ENCODE peak calls at places on chromosomes 12 and 14, in seven cellular contexts. M is AG04450, W is AG09309, O is HAP-1, V is astrocyte of the spinal cord, T is upper lobe of left lung, B is colonic mucosa. H is an unnamed sample.
A peak's percentile ranks its signal among the peaks of the same experiment; 100 is the strongest.

GRCh38 chr14:69695664-69696527 is 71.0 kb upstream of the SRSF5 start:
- DNase-seq in T (no peak), B (peak; percentile 76), W (no peak), V (peak; percentile 67), O (peak; percentile 55), M (no peak), H (no peak)

GRCh38 chr12:103470664-103471063 is 25.1 kb downstream of the C12orf42 start:
- DNase-seq in W (no peak), O (no peak), V (no peak), M (no peak), T (no peak), B (no peak), H (no peak)

GRCh38 chr14:33362934-33363333 is 424.3 kb downstream of the NPAS3 start:
- DNase-seq in B (no peak), T (no peak), W (no peak), M (no peak), V (no peak), O (no peak), H (no peak)

GRCh38 chr12:122079532-122080081 is 1.1 kb downstream of the MLXIP start:
- DNase-seq in O (no peak), M (no peak), V (peak; percentile 12), W (no peak), T (no peak), B (peak; percentile 42), H (no peak)

GRCh38 chr12:237026-237815 is 23.3 kb upstream of the SLC6A12 start:
- DNase-seq in B (peak; percentile 56), M (no peak), V (no peak), O (no peak), W (no peak), T (no peak), H (no peak)

GRCh38 chr12:46693034-46693433 is 132.8 kb downstream of the SLC38A4 start:
- DNase-seq in O (no peak), T (no peak), M (no peak), W (no peak), B (no peak), V (no peak), H (no peak)

GRCh38 chr12:1919763-1920162 is 1.3 kb upstream of the CACNA2D4 start:
- DNase-seq in M (no peak), T (no peak), B (no peak), W (no peak), O (no peak), V (no peak), H (no peak)

GRCh38 chr12:78880078-78880477 is 15.5 kb downstream of the SYT1 start:
- DNase-seq in M (no peak), B (no peak), T (no peak), V (no peak), W (no peak), O (no peak), H (no peak)

GRCh38 chr14:92631098-92631497 is 117.3 kb downstream of the LGMN start:
- DNase-seq in B (no peak), M (no peak), W (no peak), T (no peak), V (no peak), O (no peak), H (no peak)

GRCh38 chr12:107748472-107748871 is 12.5 kb downstream of the PRDM4 start:
- DNase-seq in W (peak; percentile 37), M (peak; percentile 38), V (peak; percentile 71), B (no peak), O (no peak), T (no peak), H (peak; percentile 48)

GRCh38 chr14:60515244-60515695 is 6.3 kb downstream of the SIX6 start:
- DNase-seq in T (no peak), B (no peak), W (no peak), V (no peak), O (no peak), M (no peak), H (no peak)

GRCh38 chr14:52473557-52473956 is 78.7 kb downstream of the TXNDC16 start:
- DNase-seq in B (no peak), O (peak; percentile 50), V (peak; percentile 62), M (no peak), T (no peak), W (peak; percentile 23), H (no peak)

GRCh38 chr14:67623114-67623513 is 3.4 kb downstream of the ARG2 start:
- DNase-seq in W (no peak), T (no peak), B (no peak), M (no peak), O (no peak), V (no peak), H (no peak)

GRCh38 chr12:113120670-113121370 is 14.7 kb downstream of the RASAL1 start:
- DNase-seq in M (no peak), V (no peak), T (no peak), O (no peak), B (no peak), W (no peak), H (no peak)

GRCh38 chr14:34227834-34228662 is 234.0 kb downstream of the SPTSSA start:
- DNase-seq in O (peak; percentile 71), B (peak; percentile 80), W (no peak), M (peak; percentile 4), T (peak; percentile 29), V (peak; percentile 61), H (no peak)

GRCh38 chr12:39795481-39795880 is 175.9 kb upstream of the ABCD2 start:
- DNase-seq in O (no peak), M (no peak), V (no peak), B (no peak), T (no peak), W (no peak), H (no peak)

GRCh38 chr12:113399490-113399889 is 4.2 kb downstream of the SDS start:
- DNase-seq in V (no peak), B (no peak), W (no peak), T (no peak), O (no peak), M (no peak), H (no peak)

GRCh38 chr14:101219896-101220703 is 316.6 kb upstream of the RTL1 start:
- DNase-seq in O (no peak), V (no peak), M (no peak), W (no peak), T (no peak), B (peak; percentile 16), H (no peak)

GRCh38 chr12:68138480-68138879 is 21.1 kb downstream of the IFNG start:
- DNase-seq in O (no peak), B (no peak), V (no peak), W (no peak), T (no peak), M (no peak), H (no peak)

GRCh38 chr14:41490323-41490722 is 116.4 kb upstream of the LRFN5 start:
- DNase-seq in V (no peak), W (no peak), B (no peak), M (no peak), O (no peak), T (no peak), H (no peak)

GRCh38 chr12:123601602-123602489 is at the start of gene DDX55:
- DNase-seq in O (peak; percentile 64), B (peak; percentile 83), V (peak; percentile 82), M (peak; percentile 47), W (no peak), T (peak; percentile 96), H (no peak)

GRCh38 chr12:122860854-122861585 is 25.8 kb downstream of the HIP1R start:
- DNase-seq in M (no peak), V (no peak), T (no peak), B (no peak), O (no peak), W (no peak), H (no peak)

GRCh38 chr12:111557271-111558106 is 41.6 kb downstream of the ATXN2 start:
- DNase-seq in B (no peak), T (no peak), V (peak; percentile 19), W (no peak), M (no peak), O (peak; percentile 91), H (no peak)

GRCh38 chr12:94280063-94280462 is 131.7 kb downstream of the PLXNC1 start:
- DNase-seq in V (no peak), O (no peak), M (no peak), B (no peak), W (no peak), T (no peak), H (no peak)
- H3K4me3 ChIP-seq in V (no peak overlapping the region), O (no peak overlapping the region), M (no peak overlapping the region), B (no peak overlapping the region), W (no peak overlapping the region), T (no peak overlapping the region), H (no peak overlapping the region)

GRCh38 chr12:4562034-4562657 is at the start of gene DYRK4:
- DNase-seq in T (peak; percentile 89), B (peak; percentile 96), O (no peak), M (peak; percentile 43), V (peak; percentile 87), W (no peak), H (peak; percentile 42)
- H3K4me3 ChIP-seq in T (peak within 1 kb of the TSS; percentile 47), B (peak within 1 kb of the TSS; percentile 26), O (no peak within 1 kb of the TSS), M (peak within 1 kb of the TSS; percentile 56), V (peak within 1 kb of the TSS; percentile 36), W (peak within 1 kb of the TSS; percentile 44), H (peak within 1 kb of the TSS; percentile 47)

GRCh38 chr12:109952160-109952858 is 43.9 kb downstream of the GIT2 start:
- DNase-seq in V (no peak), M (no peak), T (no peak), B (no peak), W (no peak), O (no peak), H (no peak)

GRCh38 chr12:109952873-109953272 is 43.3 kb downstream of the GIT2 start:
- DNase-seq in O (no peak), B (no peak), W (no peak), T (no peak), M (no peak), V (no peak), H (no peak)

GRCh38 chr12:109951136-109951535 is 45.0 kb downstream of the GIT2 start:
- DNase-seq in O (no peak), W (peak; percentile 71), T (no peak), B (no peak), M (peak; percentile 78), V (peak; percentile 89), H (no peak)

GRCh38 chr12:109950625-109951024 is 45.5 kb downstream of the GIT2 start:
- DNase-seq in W (no peak), B (no peak), V (no peak), M (no peak), T (no peak), O (no peak), H (no peak)

DNA sequence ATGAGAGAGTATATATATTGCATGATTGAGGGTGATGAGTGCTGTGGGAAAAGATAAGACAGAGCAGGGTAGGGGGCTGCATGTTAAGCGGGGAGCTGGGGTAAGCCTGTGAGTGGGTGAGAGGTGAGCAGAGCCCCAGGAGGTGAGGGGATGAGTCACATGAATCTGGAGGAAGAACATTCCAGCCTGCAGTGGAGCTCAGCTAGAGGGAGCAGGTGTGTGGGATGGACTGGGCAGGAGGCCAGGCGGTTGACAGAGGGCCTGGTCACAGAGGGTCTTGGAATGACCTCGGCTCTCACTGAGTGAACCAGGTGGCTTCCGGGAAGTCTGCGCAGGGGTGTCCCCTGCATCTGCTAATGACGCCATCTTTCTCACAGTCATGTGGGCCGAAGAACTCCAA is 44.4 kb downstream of the GIT2 start:
- DNase-seq in T (no peak), O (no peak), V (peak; percentile 90), W (no peak), M (peak; percentile 85), B (no peak), H (peak; percentile 74)
- H3K4me3 ChIP-seq in T (no peak overlapping the region), O (no peak overlapping the region), V (no peak overlapping the region), W (no peak overlapping the region), M (no peak overlapping the region), B (no peak overlapping the region), H (no peak overlapping the region)

DNA sequence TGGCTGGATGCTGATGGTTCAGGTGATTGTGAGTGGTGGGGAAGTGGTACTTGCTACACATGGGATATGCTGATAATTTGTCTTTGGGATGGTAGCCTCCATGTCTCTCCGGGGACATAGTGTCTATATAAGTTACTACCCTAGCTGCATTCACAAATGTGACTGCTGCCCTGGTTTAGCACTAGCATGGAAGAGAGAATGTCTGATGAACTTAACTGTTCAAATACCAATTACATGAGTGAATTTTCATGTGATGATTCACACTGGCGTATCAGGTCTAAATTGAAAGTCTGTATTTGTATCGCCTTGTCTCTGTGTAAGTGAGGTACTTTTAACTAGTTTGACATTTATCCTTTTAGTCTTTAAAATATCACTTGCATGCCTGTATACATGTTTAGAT is 34.4 kb downstream of the ATF7IP start:
- DNase-seq in B (no peak), W (no peak), V (peak; percentile 73), M (no peak), T (no peak), O (no peak), H (no peak)
- H3K4me3 ChIP-seq in B (no peak overlapping the region), W (no peak overlapping the region), V (no peak overlapping the region), M (peak overlapping the region; percentile 10), T (no peak overlapping the region), O (no peak overlapping the region), H (no peak overlapping the region)

H was measured in skeletal muscle cell.